ENCODE peak calls at places on chromosomes 2 and 18, in five cellular contexts. W is NB4, M is WTC11, X is HepG2, R is K562. C is an unnamed sample.

GRCh38 chr2:85648619-85649018 is 19.4 kb downstream of the SFTPB start:
- DNase-seq in R (peak), W (peak), X (no peak), M (no peak), C (no peak)

GRCh38 chr2:23625726-23626125 is 240.7 kb downstream of the KLHL29 start:
- DNase-seq in R (no peak), M (no peak), W (no peak), X (no peak), C (no peak)

GRCh38 chr2:85187069-85187468 is 53.9 kb downstream of the TCF7L1 start:
- DNase-seq in W (no peak), X (no peak), M (no peak), R (no peak), C (no peak)

GRCh38 chr2:100188326-100188725 is 45.9 kb upstream of the AFF3 start:
- DNase-seq in R (no peak), M (no peak), X (no peak), W (peak), C (no peak)

GRCh38 chr2:195319112-195319460 is 337.9 kb upstream of the SLC39A10 start:
- DNase-seq in R (no peak), M (no peak), X (no peak), W (no peak), C (no peak)

GRCh38 chr2:203498161-203498560 is 36.9 kb downstream of the RAPH1 start:
- DNase-seq in W (peak), M (no peak), X (no peak), R (no peak), C (peak)

GRCh38 chr18:67553471-67553870 is 37.0 kb upstream of the DSEL start:
- DNase-seq in M (no peak), R (no peak), X (no peak), W (no peak), C (no peak)

GRCh38 chr2:96811916-96812315 is 4.2 kb upstream of the CNNM3 start:
- DNase-seq in W (no peak), X (no peak), R (no peak), M (no peak), C (no peak)

GRCh38 chr2:150107816-150108215 is 379.7 kb downstream of the RND3 start:
- DNase-seq in M (no peak), X (no peak), W (no peak), R (no peak), C (no peak)

GRCh38 chr2:53473236-53473635 is 294.4 kb upstream of the CHAC2 start:
- DNase-seq in X (peak), W (peak), M (peak), R (peak), C (no peak)

GRCh38 chr2:24334245-24334633 is 26.1 kb downstream of the ITSN2 start:
- DNase-seq in R (no peak), M (no peak), W (no peak), X (peak), C (no peak)

GRCh38 chr2:121205321-121205942 is 79.6 kb downstream of the TFCP2L1 start:
- DNase-seq in X (no peak), R (no peak), M (no peak), W (no peak), C (no peak)

GRCh38 chr2:149019768-149020167 is 18.7 kb upstream of the LYPD6B start:
- DNase-seq in X (no peak), R (no peak), M (no peak), W (peak), C (no peak)

GRCh38 chr2:67752964-67753363 is 309.8 kb downstream of the C1D start:
- DNase-seq in R (no peak), M (no peak), X (no peak), W (no peak), C (no peak)

GRCh38 chr2:185208261-185208660 is 530.3 kb upstream of the FSIP2 start:
- DNase-seq in W (peak), X (peak), R (peak), M (peak), C (peak)

GRCh38 chr18:7205346-7205745 is 25.5 kb upstream of the LRRC30 start:
- DNase-seq in X (no peak), M (no peak), W (no peak), R (no peak), C (no peak)

GRCh38 chr2:63052411-63053234 is 2.0 kb downstream of the OTX1 start:
- DNase-seq in M (peak), X (no peak), W (no peak), R (no peak), C (no peak)

GRCh38 chr2:181742908-181743722 is 62.8 kb upstream of the NEUROD1 start:
- DNase-seq in X (peak), R (peak), W (peak), M (no peak), C (peak)

GRCh38 chr18:12256946-12257345 is 2.8 kb downstream of the CIDEA start:
- DNase-seq in M (no peak), W (no peak), X (no peak), R (no peak), C (no peak)

GRCh38 chr2:63044360-63045327 is 6.0 kb upstream of the OTX1 start:
- DNase-seq in X (no peak), R (no peak), W (no peak), M (peak), C (no peak)

GRCh38 chr18:77716282-77716681 is 466.6 kb downstream of the GALR1 start:
- DNase-seq in W (no peak), R (no peak), X (no peak), M (no peak), C (no peak)

GRCh38 chr2:142874293-142874814 is 3.1 kb upstream of the KYNU start:
- DNase-seq in W (peak), X (peak), R (no peak), M (no peak), C (no peak)

GRCh38 chr2:222743263-222743865 is 71.9 kb downstream of the MOGAT1 start:
- DNase-seq in M (no peak), R (no peak), W (peak), X (no peak), C (no peak)

GRCh38 chr2:231642631-231643493 is 50.2 kb downstream of the TEX44 start:
- DNase-seq in M (peak), W (peak), X (peak), R (peak), C (peak)

GRCh38 chr2:169877406-169877805 is 50.2 kb downstream of the UBR3 start:
- DNase-seq in M (no peak), R (no peak), X (peak), W (peak), C (peak)

GRCh38 chr2:216108310-216108966 is 710 bp upstream of the XRCC5 start:
- DNase-seq in M (no peak), R (peak), X (peak), W (peak), C (no peak)

GRCh38 chr2:232981767-232982360 is 31.2 kb downstream of the NGEF start:
- DNase-seq in W (no peak), X (peak), M (no peak), R (no peak), C (no peak)

GRCh38 chr2:72757177-72757775 is 68.6 kb downstream of the EXOC6B start:
- DNase-seq in M (no peak), X (peak), R (peak), W (no peak), C (no peak)

GRCh38 chr2:118310016-118310877 is 222.0 kb downstream of the INSIG2 start:
- DNase-seq in W (no peak), M (peak), X (no peak), R (peak), C (no peak)

GRCh38 chr2:181991171-181991885 is 5.7 kb downstream of the PPP1R1C start:
- DNase-seq in X (no peak), M (no peak), W (peak), R (no peak), C (no peak)

GRCh38 chr2:56195563-56195962 is 11.8 kb downstream of the CCDC85A start:
- DNase-seq in R (no peak), X (no peak), M (no peak), W (no peak), C (no peak)

GRCh38 chr2:48452108-48452507 is 77.8 kb upstream of the STON1 start:
- DNase-seq in W (no peak), M (no peak), R (peak), X (no peak), C (no peak)

GRCh38 chr2:48459921-48460320 is 70.0 kb upstream of the STON1 start:
- DNase-seq in W (no peak), M (no peak), X (no peak), R (no peak), C (no peak)

GRCh38 chr2:48454504-48454903 is 75.5 kb upstream of the STON1 start:
- DNase-seq in X (no peak), M (no peak), W (peak), R (no peak), C (no peak)

GRCh38 chr2:48457227-48457626 is 72.7 kb upstream of the STON1 start:
- DNase-seq in R (no peak), X (no peak), M (no peak), W (no peak), C (no peak)
- TF ChIP-seq MAX in R (no peak), X (no peak), M (no peak), W (no peak), C (no peak)

GRCh38 chr18:37567061-37567993 is 1.7 kb upstream of the CELF4 start:
- DNase-seq in X (no peak), M (no peak), R (no peak), W (no peak), C (no peak)

GRCh38 chr18:37565138-37565984 is at the start of gene CELF4:
- DNase-seq in W (no peak), R (no peak), X (no peak), M (peak), C (no peak)

GRCh38 chr18:37565985-37566478 is 434 bp upstream of the CELF4 start:
- DNase-seq in M (peak), X (no peak), R (no peak), W (no peak), C (no peak)

GRCh38 chr18:37567994-37568359 is 2.4 kb upstream of the CELF4 start:
- DNase-seq in R (no peak), M (no peak), W (no peak), X (no peak), C (no peak)

GRCh38 chr18:37566479-37567060 is 972 bp upstream of the CELF4 start:
- DNase-seq in X (no peak), W (no peak), R (no peak), M (no peak), C (no peak)
- TF ChIP-seq MAX in X (no peak), W (no peak), R (no peak), M (no peak), C (no peak)

GRCh38 chr2:221423212-221423804 is 148.8 kb downstream of the EPHA4 start:
- DNase-seq in W (no peak), M (no peak), X (no peak), R (no peak), C (no peak)

GRCh38 chr2:221422516-221423211 is 149.4 kb downstream of the EPHA4 start:
- DNase-seq in M (no peak), R (no peak), X (no peak), W (no peak), C (no peak)

GRCh38 chr2:221425353-221425752 is 146.8 kb downstream of the EPHA4 start:
- DNase-seq in W (no peak), X (no peak), M (no peak), R (no peak), C (no peak)

GRCh38 chr2:221415789-221416188 is 156.3 kb downstream of the EPHA4 start:
- DNase-seq in M (no peak), R (no peak), W (peak), X (no peak), C (no peak)

DNA sequence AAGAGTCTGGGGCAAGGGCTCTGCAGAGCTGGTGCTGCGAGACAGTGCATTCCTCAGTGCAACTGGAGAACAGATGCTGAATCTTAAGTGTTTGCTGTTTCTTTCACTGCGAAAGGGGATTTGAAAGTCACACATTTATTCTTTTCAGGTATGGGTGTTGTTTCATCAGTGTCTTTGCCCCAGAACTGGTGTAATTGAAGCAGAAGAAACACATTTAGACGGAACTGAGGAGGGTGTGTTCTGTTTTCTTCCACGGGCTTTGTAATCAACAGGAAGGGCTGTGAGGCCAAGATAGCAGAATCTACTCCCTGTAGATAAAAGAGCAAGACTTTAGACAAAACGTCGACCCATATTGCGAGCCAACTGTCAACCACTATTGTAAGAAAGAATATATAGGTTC is 151.9 kb downstream of the EPHA4 start:
- DNase-seq in R (no peak), X (no peak), M (no peak), W (no peak), C (no peak)
- TF ChIP-seq MAX in R (no peak), X (no peak), M (no peak), W (no peak), C (no peak)

DNA sequence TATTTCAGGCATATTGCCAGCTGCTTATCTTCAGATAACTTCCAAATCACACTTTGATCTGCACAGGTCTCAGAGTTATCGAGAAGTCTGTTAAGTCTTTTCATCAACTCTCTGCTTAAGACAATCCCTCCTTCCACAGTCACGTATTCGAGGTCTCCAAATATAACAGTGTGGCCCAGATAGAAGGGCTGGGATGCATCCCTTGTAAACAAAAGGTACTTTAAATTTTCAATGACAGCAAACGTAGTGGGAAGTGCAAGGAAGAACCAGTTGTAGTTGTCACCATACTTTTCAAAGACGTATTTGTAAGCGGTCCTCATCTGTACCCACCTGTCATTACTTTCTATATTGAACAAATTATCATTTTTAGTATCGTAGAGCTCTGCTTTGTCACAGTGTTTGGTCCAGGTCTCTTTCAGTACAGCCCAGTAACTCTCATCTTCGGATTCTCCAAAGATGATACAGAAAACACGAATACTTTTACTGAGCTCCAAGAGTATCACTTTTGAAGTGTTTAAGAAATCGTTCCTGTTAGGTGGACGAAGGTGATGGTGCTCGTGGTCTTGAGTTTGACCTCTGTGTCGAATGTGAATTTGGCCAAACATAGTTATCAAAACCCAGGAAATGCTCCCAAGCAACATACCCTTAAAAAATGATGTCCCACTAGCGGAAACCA is 445 bp downstream of the C1GALT1C1L start:
- DNase-seq in R (no peak), M (no peak), W (no peak), X (no peak), C (no peak)
- TF ChIP-seq MAX in R (no peak), M (no peak), W (no peak), X (no peak), C (no peak)